ENCODE peak calls at places on chromosomes 13 and 19, in five cellular contexts. N is fibroblast of lung; B is choroid plexus epithelial cell; X is Jurkat, Clone E6-1; W is GM23338. L is an unnamed sample.

GRCh38 chr19:46761418-46761831 is 15.2 kb upstream of the STRN4 start:
- DNase-seq in N (peak; percentile 21), B (peak; percentile 93), X (no peak), W (no peak), L (peak; percentile 37)

GRCh38 chr13:32632343-32632910 is 46.2 kb downstream of the PDS5B start:
- DNase-seq in N (no peak), B (no peak), X (peak; percentile 82), W (no peak), L (no peak)

GRCh38 chr13:44668707-44669106 is 92.6 kb upstream of the TSC22D1 start:
- DNase-seq in N (peak; percentile 63), B (peak; percentile 37), X (no peak), W (no peak), L (peak; percentile 44)

GRCh38 chr19:10309423-10309822 is at the start of gene ZGLP1:
- DNase-seq in N (no peak), B (no peak), X (no peak), W (no peak), L (no peak)

GRCh38 chr19:632228-633067 is 889 bp downstream of the POLRMT start:
- DNase-seq in N (peak; percentile 62), B (peak; percentile 76), X (no peak), W (peak; percentile 72), L (peak; percentile 24)

GRCh38 chr19:29680447-29680846 is 15.2 kb downstream of the PLEKHF1 start:
- DNase-seq in N (no peak), B (no peak), X (peak; percentile 88), W (no peak), L (no peak)

GRCh38 chr19:10290876-10291553 is 1.3 kb downstream of the ICAM5 start:
- DNase-seq in N (no peak), B (peak; percentile 59), X (no peak), W (peak; percentile 76), L (peak; percentile 36)

GRCh38 chr13:73598021-73598712 is 536.0 kb downstream of the KLF12 start:
- DNase-seq in N (peak; percentile 75), B (peak; percentile 39), X (no peak), W (no peak), L (peak; percentile 99)

GRCh38 chr13:32881792-32882175 is 134.4 kb upstream of the KL start:
- DNase-seq in N (no peak), B (no peak), X (no peak), W (no peak), L (peak; percentile 87)

GRCh38 chr19:1905863-1906375 is 720 bp downstream of the ADAT3 start:
- DNase-seq in N (no peak), B (no peak), X (no peak), W (no peak), L (no peak)

GRCh38 chr19:2327773-2328400 is 499 bp downstream of the LSM7 start:
- DNase-seq in N (peak; percentile 92), B (peak; percentile 94), X (peak; percentile 93), W (peak; percentile 82), L (peak; percentile 95)

GRCh38 chr19:12856684-12857083 is 18.4 kb downstream of the MAST1 start:
- DNase-seq in N (no peak), B (no peak), X (no peak), W (no peak), L (no peak)

GRCh38 chr13:41603917-41604316 is 146.6 kb downstream of the RGCC start:
- DNase-seq in N (peak; percentile 67), B (peak; percentile 75), X (no peak), W (no peak), L (peak; percentile 98)

GRCh38 chr13:23621316-23621645 is 51.1 kb downstream of the TNFRSF19 start:
- DNase-seq in N (peak; percentile 95), B (peak; percentile 84), X (no peak), W (no peak), L (peak; percentile 98)

GRCh38 chr19:28454083-28454482 is 758.9 kb downstream of the UQCRFS1 start:
- DNase-seq in N (peak; percentile 76), B (peak; percentile 78), X (no peak), W (no peak), L (peak; percentile 17)

GRCh38 chr13:73828811-73829210 is 305.4 kb downstream of the KLF12 start:
- DNase-seq in N (peak; percentile 29), B (no peak), X (no peak), W (no peak), L (no peak)

GRCh38 chr13:107289540-107289939 is 721.6 kb upstream of the ARGLU1 start:
- DNase-seq in N (peak; percentile 24), B (no peak), X (no peak), W (no peak), L (no peak)

GRCh38 chr13:111043575-111043982 is 71.5 kb upstream of the ARHGEF7 start:
- DNase-seq in N (no peak), B (peak; percentile 66), X (no peak), W (no peak), L (no peak)

GRCh38 chr19:47210689-47211316 is 20.2 kb downstream of the BBC3 start:
- DNase-seq in N (peak; percentile 64), B (peak; percentile 90), X (peak; percentile 81), W (peak; percentile 94), L (peak; percentile 62)

GRCh38 chr13:90445179-90445578 is 902.3 kb upstream of the MIR17HG start:
- DNase-seq in N (peak; percentile 98), B (peak; percentile 94), X (no peak), W (peak; percentile 60), L (peak; percentile 89)

GRCh38 chr13:39159393-39159792 is 121.1 kb downstream of the NHLRC3 start:
- DNase-seq in N (no peak), B (no peak), X (no peak), W (no peak), L (peak; percentile 25)

GRCh38 chr13:24228852-24229458 is 68.4 kb downstream of the SPATA13 start:
- DNase-seq in N (peak; percentile 68), B (peak; percentile 90), X (peak; percentile 75), W (peak; percentile 90), L (peak; percentile 67)

GRCh38 chr19:32824906-32825608 is 44.5 kb downstream of the SLC7A9 start:
- DNase-seq in N (no peak), B (no peak), X (no peak), W (no peak), L (no peak)

GRCh38 chr19:50628146-50628545 is 11.5 kb downstream of the SYT3 start:
- DNase-seq in N (no peak), B (no peak), X (no peak), W (peak; percentile 35), L (no peak)

GRCh38 chr13:59446391-59446790 is 717.3 kb downstream of the DIAPH3 start:
- DNase-seq in N (no peak), B (no peak), X (no peak), W (no peak), L (no peak)

GRCh38 chr19:45475537-45476348 is 7.9 kb downstream of the FOSB start:
- DNase-seq in N (no peak), B (no peak), X (no peak), W (no peak), L (peak; percentile 62)

GRCh38 chr19:6109947-6110346 is 353 bp downstream of the RFX2 start:
- DNase-seq in N (no peak), B (no peak), X (no peak), W (peak; percentile 9), L (no peak)
- H3K4me3 ChIP-seq in N (peak overlapping the region; percentile 72), B (peak overlapping the region; percentile 62), X (peak overlapping the region; percentile 60), W (peak overlapping the region; percentile 69), L (peak overlapping the region; percentile 59)

DNA sequence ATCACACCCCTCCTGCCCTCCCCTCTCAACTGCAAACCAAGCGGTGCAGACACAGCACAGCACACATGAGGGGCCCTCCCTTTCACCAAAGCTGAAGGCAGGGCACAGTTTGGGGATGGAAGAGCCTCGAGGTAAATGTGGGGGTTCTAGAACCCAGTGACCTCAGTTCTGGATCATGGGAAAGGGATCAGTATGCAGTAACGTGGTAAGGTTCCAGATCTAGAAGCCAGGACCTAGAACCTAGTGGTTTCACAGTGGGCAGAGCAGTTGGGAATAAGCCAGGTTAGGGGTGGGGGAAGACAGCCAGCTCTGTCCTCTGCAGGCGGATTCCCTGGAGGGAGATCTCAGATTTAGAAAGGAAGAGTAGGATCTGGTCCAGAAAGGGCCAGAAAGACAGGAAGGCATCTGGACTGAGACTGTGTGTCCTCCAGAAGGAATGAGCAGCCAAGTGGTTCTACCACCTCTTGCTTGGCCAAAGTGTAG is 3.1 kb downstream of the FTL start:
- DNase-seq in N (no peak), B (peak; percentile 53), X (no peak), W (no peak), L (no peak)
- H3K4me3 ChIP-seq in N (no peak overlapping the region), B (no peak overlapping the region), X (no peak overlapping the region), W (no peak overlapping the region), L (no peak overlapping the region)

DNA sequence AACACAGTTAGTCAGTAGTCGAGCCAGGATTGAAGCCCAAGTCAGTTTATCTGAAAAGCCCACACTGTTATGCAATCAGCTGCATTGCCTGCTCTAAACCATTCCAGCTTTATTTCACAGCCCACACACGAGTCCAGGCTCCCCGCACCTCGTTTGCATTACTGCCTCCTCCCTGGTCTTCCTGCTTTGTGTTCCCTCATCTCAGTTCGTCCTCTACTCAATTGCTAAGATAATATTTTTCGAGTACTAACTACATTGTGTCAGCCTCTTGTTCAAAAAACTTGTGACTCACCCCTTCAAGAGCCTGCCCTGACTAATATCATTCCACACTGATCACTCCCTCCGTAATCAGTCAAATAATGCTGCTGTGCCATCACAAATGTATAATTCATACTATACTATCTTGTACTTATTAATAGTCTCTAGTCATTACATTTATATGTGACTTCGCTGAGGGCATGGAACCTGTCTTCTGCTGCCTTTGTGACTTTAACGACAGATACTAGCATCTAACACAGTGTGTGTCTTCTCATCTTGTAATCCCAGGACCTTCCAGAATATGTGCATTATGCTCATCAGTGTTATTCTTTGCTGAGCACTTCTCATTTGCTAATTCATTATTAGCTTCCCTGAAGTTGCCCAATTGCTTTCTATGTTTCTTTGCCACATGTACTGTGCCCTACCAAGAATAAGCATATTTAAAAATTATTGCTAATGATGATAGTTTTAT is 26.2 kb upstream of the WDFY2 start:
- DNase-seq in N (peak; percentile 91), B (peak; percentile 79), X (no peak), W (no peak), L (peak; percentile 97)
- H3K4me3 ChIP-seq in N (peak overlapping the region; percentile 1), B (peak overlapping the region; percentile 30), X (no peak overlapping the region), W (no peak overlapping the region), L (no peak overlapping the region)

DNA sequence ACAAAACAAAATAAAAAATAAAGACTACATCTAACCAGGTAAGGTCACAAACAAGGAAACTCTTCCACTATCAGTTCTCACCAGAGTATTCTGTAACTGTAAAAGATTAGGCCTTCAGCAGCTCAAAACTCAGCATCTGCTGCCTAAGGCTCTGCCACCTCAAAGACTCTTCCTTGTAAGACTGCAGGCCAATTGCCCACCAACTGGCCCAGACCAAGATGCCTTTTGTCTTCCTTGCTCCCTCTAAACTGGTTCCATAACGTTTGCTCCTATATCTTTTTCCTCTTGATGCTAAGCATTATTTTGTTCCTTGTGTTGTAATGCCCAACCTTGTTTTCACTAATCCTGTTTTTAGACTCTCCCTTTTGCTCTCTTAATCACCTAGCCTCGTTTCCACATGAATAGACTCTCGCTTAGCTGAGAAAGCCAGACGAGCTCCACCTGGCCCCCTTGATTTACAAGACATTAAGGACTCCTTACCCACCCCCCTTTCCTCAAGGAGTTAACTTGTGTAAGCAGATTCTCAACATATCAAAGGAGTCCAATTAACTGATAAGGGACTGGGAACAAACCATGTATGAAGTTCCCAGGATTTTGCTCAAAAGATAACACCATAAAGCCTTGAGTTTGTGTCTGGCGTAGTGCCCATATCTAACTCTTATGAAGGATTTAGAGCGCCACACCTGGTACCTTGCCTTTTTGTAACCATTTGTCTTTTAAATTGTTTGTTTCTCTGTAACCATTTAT is 1.5 kb downstream of the ZNF814 start:
- DNase-seq in N (peak; percentile 55), B (peak; percentile 39), X (no peak), W (peak; percentile 96), L (peak; percentile 18)
- H3K4me3 ChIP-seq in N (peak overlapping the region; percentile 84), B (peak overlapping the region; percentile 96), X (no peak overlapping the region), W (peak overlapping the region; percentile 73), L (peak overlapping the region; percentile 83)